ENCODE peak calls at places on chromosomes 5 and 9, in nine cellular contexts. Z is A549, U is HCT116, C is K562, T is GM12878, F is SK-N-SH, Q is endothelial cell of umbilical vein, N is HepG2, Y is H1. I is an unnamed sample.

GRCh38 chr9:33388110-33388994 is 14.0 kb downstream of the AQP7 start:
- DNase-seq in Z (no peak), U (no peak), C (no peak), T (no peak), F (no peak), Q (no peak), N (no peak), Y (no peak), I (no peak)

GRCh38 chr9:125524522-125524921 is 182.5 kb downstream of the MAPKAP1 start:
- DNase-seq in Z (no peak), U (no peak), C (no peak), T (no peak), F (no peak), Q (peak; percentile 80), N (no peak), Y (peak; percentile 46), I (no peak)

GRCh38 chr5:172875372-172876279 is 41.6 kb downstream of the ERGIC1 start:
- DNase-seq in Z (no peak), U (no peak), C (no peak), T (no peak), F (peak; percentile 51), Q (no peak), N (no peak), Y (no peak), I (no peak)

GRCh38 chr9:110958846-110959245 is 79.4 kb downstream of the LPAR1 start:
- DNase-seq in Z (no peak), U (no peak), C (no peak), T (no peak), F (no peak), Q (no peak), N (no peak), Y (no peak), I (no peak)

GRCh38 chr5:10036136-10036535 is 213.6 kb downstream of the ATPSCKMT start:
- DNase-seq in Z (no peak), U (no peak), C (no peak), T (no peak), F (no peak), Q (no peak), N (no peak), Y (no peak), I (peak; percentile 10)

GRCh38 chr9:126295936-126296600 is 30.6 kb upstream of the MVB12B start:
- DNase-seq in Z (no peak), U (peak; percentile 22), C (no peak), T (no peak), F (no peak), Q (no peak), N (no peak), Y (no peak), I (no peak)

GRCh38 chr5:122149691-122150090 is 20.3 kb downstream of the ZNF474 start:
- DNase-seq in Z (no peak), U (no peak), C (peak; percentile 51), T (no peak), F (no peak), Q (no peak), N (no peak), Y (no peak), I (no peak)

GRCh38 chr5:175104682-175105081 is 339.3 kb downstream of the DRD1 start:
- DNase-seq in Z (no peak), U (no peak), C (no peak), T (no peak), F (no peak), Q (no peak), N (no peak), Y (no peak), I (no peak)

GRCh38 chr9:106479679-106480078 is 383.3 kb upstream of the ZNF462 start:
- DNase-seq in Z (no peak), U (no peak), C (no peak), T (no peak), F (no peak), Q (no peak), N (no peak), Y (no peak), I (no peak)

GRCh38 chr9:129052592-129052991 is 16.2 kb downstream of the MIGA2 start:
- DNase-seq in Z (peak; percentile 35), U (peak; percentile 72), C (no peak), T (no peak), F (no peak), Q (no peak), N (no peak), Y (no peak), I (no peak)

GRCh38 chr5:144394036-144394435 is 223.4 kb downstream of the KCTD16 start:
- DNase-seq in Z (no peak), U (no peak), C (no peak), T (no peak), F (no peak), Q (no peak), N (no peak), Y (no peak), I (no peak)

GRCh38 chr5:19927919-19928318 is 60.1 kb downstream of the CDH18 start:
- DNase-seq in Z (no peak), U (no peak), C (no peak), T (no peak), F (peak; percentile 4), Q (no peak), N (peak; percentile 2), Y (peak; percentile 68), I (no peak)

GRCh38 chr9:110255417-110256141 is 728 bp downstream of the TXN start:
- DNase-seq in Z (peak; percentile 61), U (no peak), C (peak; percentile 78), T (no peak), F (peak; percentile 55), Q (peak; percentile 41), N (peak; percentile 29), Y (no peak), I (peak; percentile 77)

GRCh38 chr9:117656007-117656406 is 48.2 kb upstream of the TLR4 start:
- DNase-seq in Z (no peak), U (no peak), C (no peak), T (no peak), F (no peak), Q (no peak), N (no peak), Y (no peak), I (no peak)

GRCh38 chr9:33042528-33042927 is 17.5 kb downstream of the DNAJA1 start:
- DNase-seq in Z (no peak), U (no peak), C (no peak), T (no peak), F (no peak), Q (no peak), N (no peak), Y (no peak), I (no peak)

DNA sequence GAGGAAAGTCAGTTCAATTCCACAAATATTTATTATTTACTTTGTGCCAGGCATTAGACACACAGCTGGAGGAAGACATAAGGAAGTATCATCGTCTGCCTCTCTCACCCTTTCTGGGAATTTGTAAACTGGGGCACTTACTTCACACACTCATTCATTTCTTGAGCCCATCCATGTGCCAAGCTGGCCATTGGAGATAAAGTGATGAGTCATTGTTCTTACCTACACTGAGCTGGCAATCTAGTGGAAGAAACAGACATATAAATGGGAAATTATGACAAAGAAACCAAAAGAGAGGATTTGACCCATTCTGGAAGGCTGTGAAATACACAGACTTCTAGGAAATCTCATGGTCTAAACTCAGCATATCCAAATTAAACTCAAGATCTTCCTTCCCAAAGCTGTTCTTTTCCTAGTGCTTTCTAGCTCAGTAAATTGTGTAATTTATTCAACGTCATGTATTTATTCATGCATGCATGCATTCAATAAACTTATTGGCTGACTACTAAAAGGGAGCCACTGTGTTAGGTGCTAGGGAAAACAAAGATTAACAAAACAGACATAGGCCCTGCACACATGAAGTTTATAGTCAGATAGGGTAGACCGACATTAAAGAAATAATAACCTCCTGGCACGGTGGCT is 65.3 kb downstream of the SH3RF2 start:
- DNase-seq in Z (no peak), U (no peak), C (no peak), T (no peak), F (no peak), Q (no peak), N (no peak), Y (no peak), I (no peak)
- TF ChIP-seq MAX in Z (no peak), U (peak; percentile 21), C (no peak), T (no peak), F (no peak), Q (no peak), N (no peak), Y (no peak), I (no peak)

DNA sequence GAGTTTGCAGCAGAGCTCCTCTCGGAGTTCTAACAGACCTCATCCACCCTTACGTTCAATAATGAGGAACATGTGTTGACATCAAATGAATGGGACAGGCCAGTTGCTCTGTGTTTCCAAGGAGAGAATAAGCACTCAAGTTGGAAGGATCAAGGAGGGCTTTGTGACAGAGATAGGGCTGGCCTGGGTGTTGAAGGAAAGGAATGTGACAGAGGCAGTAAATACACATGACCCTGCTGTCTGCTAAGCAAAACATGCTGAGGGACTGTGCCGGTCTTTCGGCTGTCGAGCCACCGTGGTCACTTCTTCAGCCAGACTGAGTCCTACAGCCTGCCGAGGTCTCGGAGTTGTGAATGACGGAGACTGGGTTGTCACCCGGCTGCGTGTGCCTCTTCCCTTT is 48.3 kb downstream of the GPR107 start:
- DNase-seq in Z (no peak), U (no peak), C (no peak), T (no peak), F (no peak), Q (no peak), N (no peak), Y (no peak), I (no peak)
- H3K4me3 ChIP-seq in Z (no peak overlapping the region), U (no peak overlapping the region), C (no peak overlapping the region), T (no peak overlapping the region), F (no peak overlapping the region), Q (no peak overlapping the region), N (no peak overlapping the region), Y (no peak overlapping the region), I (no peak overlapping the region)

GRCh38 chr9:123725389-123725788 is 204.5 kb downstream of the DENND1A start:
- DNase-seq in Z (no peak), U (no peak), C (no peak), T (no peak), F (peak; percentile 53), Q (no peak), N (no peak), Y (no peak), I (no peak)

GRCh38 chr9:123722378-123722777 is 207.5 kb downstream of the DENND1A start:
- DNase-seq in Z (peak; percentile 5), U (no peak), C (peak; percentile 11), T (no peak), F (no peak), Q (no peak), N (no peak), Y (no peak), I (no peak)

GRCh38 chr9:123727332-123727731 is 202.6 kb downstream of the DENND1A start:
- DNase-seq in Z (no peak), U (peak; percentile 4), C (no peak), T (no peak), F (no peak), Q (no peak), N (no peak), Y (no peak), I (no peak)

GRCh38 chr9:123723135-123723875 is 206.6 kb downstream of the DENND1A start:
- DNase-seq in Z (no peak), U (no peak), C (no peak), T (no peak), F (no peak), Q (no peak), N (no peak), Y (no peak), I (no peak)

GRCh38 chr9:123724211-123724831 is 205.6 kb downstream of the DENND1A start:
- DNase-seq in Z (peak; percentile 43), U (no peak), C (no peak), T (no peak), F (peak; percentile 15), Q (peak; percentile 37), N (no peak), Y (no peak), I (no peak)
- TF ChIP-seq CTCF in Z (no peak), U (peak; percentile 18), C (no peak), T (peak; percentile 20), F (no peak), Q (peak; percentile 9), N (peak; percentile 35), Y (no peak), I (no peak)

GRCh38 chr5:59069438-59070079 is 486.7 kb downstream of the RAB3C start:
- DNase-seq in Z (peak; percentile 96), U (no peak), C (no peak), T (no peak), F (no peak), Q (peak; percentile 5), N (peak; percentile 68), Y (no peak), I (no peak)
- TF ChIP-seq MAX in Z (peak; percentile 68), U (no peak), C (no peak), T (no peak), F (no peak), Q (no peak), N (no peak), Y (no peak), I (no peak)

I was measured in NB4.